ENCODE peak calls at places on chromosomes 5 and 9, in ten cellular contexts. C, W, M, B, L, O, N, Z, R and E are unnamed samples.

GRCh38 chr5:39214912-39215709 is 4.3 kb downstream of the FYB1 start:
- DNase-seq in C (no peak), W (no peak), M (no peak), B (no peak), L (no peak), O (no peak), N (no peak), Z (no peak), R (no peak), E (no peak)

GRCh38 chr5:96935556-96936430 is at the start of gene LNPEP:
- DNase-seq in C (peak; percentile 98), W (peak; percentile 99), M (peak; percentile 95), B (peak; percentile 98), L (peak; percentile 99), O (peak; percentile 94), N (peak; percentile 98), Z (peak; percentile 97), R (peak; percentile 97), E (peak; percentile 96)

GRCh38 chr9:84756156-84756555 is 86.6 kb downstream of the NTRK2 start:
- DNase-seq in C (no peak), W (no peak), M (no peak), B (no peak), L (no peak), O (no peak), N (no peak), Z (no peak), R (no peak), E (no peak)

GRCh38 chr5:24225051-24225450 is 419.7 kb downstream of the CDH10 start:
- DNase-seq in C (no peak), W (no peak), M (no peak), B (no peak), L (no peak), O (no peak), N (no peak), Z (no peak), R (no peak), E (no peak)

GRCh38 chr5:76801159-76801802 is 17.5 kb upstream of the F2RL1 start:
- DNase-seq in C (no peak), W (no peak), M (no peak), B (peak; percentile 89), L (peak; percentile 30), O (peak; percentile 59), N (no peak), Z (no peak), R (peak; percentile 89), E (no peak)

GRCh38 chr5:113389116-113389515 is 45.7 kb downstream of the TSSK1B start:
- DNase-seq in C (no peak), W (no peak), M (no peak), B (no peak), L (no peak), O (no peak), N (no peak), Z (no peak), R (no peak), E (no peak)

GRCh38 chr9:70954126-70954525 is 167.3 kb downstream of the TRPM3 start:
- DNase-seq in C (no peak), W (no peak), M (no peak), B (peak; percentile 4), L (peak; percentile 6), O (peak; percentile 2), N (no peak), Z (no peak), R (peak; percentile 90), E (no peak)

GRCh38 chr5:34062419-34062818 is 19.4 kb upstream of the C1QTNF3 start:
- DNase-seq in C (peak; percentile 12), W (no peak), M (no peak), B (no peak), L (no peak), O (no peak), N (no peak), Z (no peak), R (no peak), E (no peak)

GRCh38 chr9:35834260-35835215 is 5.5 kb downstream of the TMEM8B start:
- DNase-seq in C (no peak), W (peak; percentile 83), M (no peak), B (no peak), L (no peak), O (no peak), N (no peak), Z (no peak), R (no peak), E (no peak)

GRCh38 chr5:45225571-45226031 is 416.9 kb downstream of the MRPS30 start:
- DNase-seq in C (no peak), W (no peak), M (no peak), B (no peak), L (no peak), O (no peak), N (no peak), Z (no peak), R (no peak), E (no peak)

GRCh38 chr9:23850242-23851023 is 24.4 kb upstream of the ELAVL2 start:
- DNase-seq in C (peak; percentile 44), W (peak; percentile 48), M (no peak), B (no peak), L (no peak), O (no peak), N (no peak), Z (no peak), R (no peak), E (no peak)
- H3K4me3 ChIP-seq in C (peak overlapping the region; percentile 21), W (no peak overlapping the region), M (peak overlapping the region; percentile 15), B (peak overlapping the region; percentile 43), L (no peak overlapping the region), O (no peak overlapping the region), N (peak overlapping the region; percentile 54), Z (peak overlapping the region; percentile 23), R (no peak overlapping the region), E (peak overlapping the region; percentile 21)

DNA sequence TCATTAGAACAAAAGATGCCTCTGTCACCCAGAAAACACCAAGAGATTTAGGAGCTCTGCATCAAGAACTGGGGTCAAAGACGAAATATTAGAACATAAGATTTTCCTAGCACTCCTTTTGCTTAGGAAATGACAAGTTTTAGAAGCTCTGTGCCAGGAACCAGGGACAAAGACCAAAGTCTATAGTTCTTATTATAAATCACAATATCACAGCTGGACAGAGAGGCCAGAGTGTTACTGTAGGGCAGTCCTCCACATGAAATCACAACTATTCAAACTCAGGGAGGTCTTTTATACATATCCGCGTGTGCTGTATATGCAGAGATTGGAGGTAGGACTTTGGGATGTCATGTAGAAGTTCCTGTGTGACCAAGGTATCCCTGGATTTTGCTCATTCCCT is 116.7 kb upstream of the SAP30L start:
- DNase-seq in C (no peak), W (no peak), M (no peak), B (no peak), L (no peak), O (no peak), N (no peak), Z (no peak), R (no peak), E (no peak)
- TF ChIP-seq POLR2A in C (no peak), W (no peak), M (no peak), B (no peak), L (no peak), O (no peak), N (no peak), Z (no peak), R (no peak), E (no peak)

GRCh38 chr9:3769646-3770045 is 243.8 kb upstream of the RFX3 start:
- DNase-seq in C (no peak), W (no peak), M (no peak), B (no peak), L (no peak), O (no peak), N (no peak), Z (no peak), R (no peak), E (no peak)

GRCh38 chr9:3768286-3768685 is 242.5 kb upstream of the RFX3 start:
- DNase-seq in C (no peak), W (no peak), M (no peak), B (no peak), L (no peak), O (no peak), N (no peak), Z (no peak), R (peak; percentile 34), E (no peak)

GRCh38 chr9:3773661-3774060 is 247.9 kb upstream of the RFX3 start:
- DNase-seq in C (no peak), W (no peak), M (no peak), B (no peak), L (no peak), O (no peak), N (no peak), Z (no peak), R (no peak), E (no peak)

DNA sequence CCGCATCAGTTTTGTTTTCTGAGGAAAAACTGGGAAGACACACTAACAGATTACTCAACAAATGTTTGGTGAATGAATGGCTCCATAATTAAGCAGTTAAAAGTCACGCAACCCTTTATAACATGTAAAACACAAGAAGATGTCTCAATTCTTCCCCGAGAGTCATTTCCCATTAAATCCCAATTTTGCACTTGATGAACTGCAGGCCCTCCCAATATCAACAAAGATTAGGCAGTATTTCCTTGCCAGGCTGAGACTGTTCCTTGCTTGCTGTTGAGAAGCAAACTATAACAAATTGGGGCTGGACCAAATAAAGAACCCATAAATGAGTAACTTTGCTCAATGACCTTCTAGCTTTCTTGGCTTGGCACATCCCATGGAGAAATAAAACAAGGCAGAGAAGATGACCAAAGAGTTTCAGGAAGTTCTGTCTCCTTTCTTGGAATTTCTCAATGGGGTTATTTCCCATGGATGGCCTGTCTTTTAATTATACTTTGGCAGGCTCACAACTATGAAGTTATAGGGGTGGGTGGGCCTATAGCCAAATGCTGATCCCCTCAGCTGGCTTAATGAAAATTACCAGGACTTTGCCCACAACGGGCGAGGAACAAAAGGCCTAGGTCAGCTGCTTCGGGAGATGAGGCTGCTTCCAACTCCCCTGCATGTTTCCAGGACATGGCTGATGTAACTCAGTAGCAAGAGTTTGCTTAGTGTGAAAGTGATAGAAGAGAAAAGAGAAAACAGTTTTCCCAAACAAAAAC is 243.1 kb upstream of the RFX3 start:
- DNase-seq in C (no peak), W (no peak), M (no peak), B (no peak), L (no peak), O (no peak), N (no peak), Z (no peak), R (peak; percentile 11), E (no peak)
- H3K4me1 ChIP-seq in C (no peaks in the 10 kb centered on the region), W (no peaks in the 10 kb centered on the region), M (no peaks in the 10 kb centered on the region), B (no peaks in the 10 kb centered on the region), L (no peaks in the 10 kb centered on the region), O (no peaks in the 10 kb centered on the region), N (no peaks in the 10 kb centered on the region), Z (no peaks in the 10 kb centered on the region), R (no peaks in the 10 kb centered on the region), E (no peaks in the 10 kb centered on the region)

GRCh38 chr5:148267972-148268371 is 622 bp upstream of the SPINK13 start:
- DNase-seq in C (no peak), W (no peak), M (no peak), B (no peak), L (no peak), O (no peak), N (no peak), Z (no peak), R (no peak), E (no peak)
- H3K4me3 ChIP-seq in C (no peak overlapping the region), W (no peak overlapping the region), M (no peak overlapping the region), B (no peak overlapping the region), L (no peak overlapping the region), O (no peak overlapping the region), N (no peak overlapping the region), Z (no peak overlapping the region), R (no peak overlapping the region), E (no peak overlapping the region)